ENCODE peak calls at places on chromosome 1, in five cellular contexts. One of them, this sample, is unnamed.

GRCh38 chr1:201632364-201632952 is 93.5 kb downstream of the NAV1 start:
- DNase-seq in activated T-helper 1 cell treated with anti-CD3 and anti-CD28 coated beads, Interleukin-12 subunit alpha, Interleukin-12 subunit beta, Interleukin-2, Interleukin-4 antibody, amounts not matched to agents 30 ng/mL and 10 ng/mL and 1 ng/mL, durations not matched to agents 14 hours and 24 hours and 36 hours: no peak
- DNase-seq in amniotic stem cell: no peak
- DNase-seq in HT-29: no peak
- DNase-seq in GM12865: no peak
- DNase-seq in this sample: no peak

GRCh38 chr1:7967206-7967605 is 5.7 kb downstream of the PARK7 start:
- DNase-seq in activated T-helper 1 cell treated with anti-CD3 and anti-CD28 coated beads, Interleukin-12 subunit alpha, Interleukin-12 subunit beta, Interleukin-2, Interleukin-4 antibody, amounts not matched to agents 30 ng/mL and 10 ng/mL and 1 ng/mL, durations not matched to agents 14 hours and 24 hours and 36 hours: no peak
- DNase-seq in amniotic stem cell: no peak
- DNase-seq in HT-29: no peak
- DNase-seq in GM12865: no peak
- DNase-seq in this sample: no peak

GRCh38 chr1:215860833-215861232 is 293.7 kb downstream of the KCTD3 start:
- DNase-seq in activated T-helper 1 cell treated with anti-CD3 and anti-CD28 coated beads, Interleukin-12 subunit alpha, Interleukin-12 subunit beta, Interleukin-2, Interleukin-4 antibody, amounts not matched to agents 30 ng/mL and 10 ng/mL and 1 ng/mL, durations not matched to agents 14 hours and 24 hours and 36 hours: no peak
- DNase-seq in amniotic stem cell: no peak
- DNase-seq in HT-29: no peak
- DNase-seq in GM12865: no peak
- DNase-seq in this sample: no peak

GRCh38 chr1:37728416-37728815 is 36.1 kb downstream of the CDCA8 start:
- DNase-seq in activated T-helper 1 cell treated with anti-CD3 and anti-CD28 coated beads, Interleukin-12 subunit alpha, Interleukin-12 subunit beta, Interleukin-2, Interleukin-4 antibody, amounts not matched to agents 30 ng/mL and 10 ng/mL and 1 ng/mL, durations not matched to agents 14 hours and 24 hours and 36 hours: no peak
- DNase-seq in amniotic stem cell: no peak
- DNase-seq in HT-29: no peak
- DNase-seq in GM12865: no peak
- DNase-seq in this sample: no peak

GRCh38 chr1:32249831-32250525 is 1.1 kb upstream of the LCK start:
- DNase-seq in activated T-helper 1 cell treated with anti-CD3 and anti-CD28 coated beads, Interleukin-12 subunit alpha, Interleukin-12 subunit beta, Interleukin-2, Interleukin-4 antibody, amounts not matched to agents 30 ng/mL and 10 ng/mL and 1 ng/mL, durations not matched to agents 14 hours and 24 hours and 36 hours: peak
- DNase-seq in amniotic stem cell: no peak
- DNase-seq in HT-29: no peak
- DNase-seq in GM12865: peak
- DNase-seq in this sample: peak

GRCh38 chr1:232974971-232975370 is 24.6 kb downstream of the NTPCR start:
- DNase-seq in activated T-helper 1 cell treated with anti-CD3 and anti-CD28 coated beads, Interleukin-12 subunit alpha, Interleukin-12 subunit beta, Interleukin-2, Interleukin-4 antibody, amounts not matched to agents 30 ng/mL and 10 ng/mL and 1 ng/mL, durations not matched to agents 14 hours and 24 hours and 36 hours: no peak
- DNase-seq in amniotic stem cell: no peak
- DNase-seq in HT-29: no peak
- DNase-seq in GM12865: no peak
- DNase-seq in this sample: no peak

GRCh38 chr1:182624582-182624981 is 20.4 kb upstream of the RGS16 start:
- DNase-seq in activated T-helper 1 cell treated with anti-CD3 and anti-CD28 coated beads, Interleukin-12 subunit alpha, Interleukin-12 subunit beta, Interleukin-2, Interleukin-4 antibody, amounts not matched to agents 30 ng/mL and 10 ng/mL and 1 ng/mL, durations not matched to agents 14 hours and 24 hours and 36 hours: no peak
- DNase-seq in amniotic stem cell: no peak
- DNase-seq in HT-29: no peak
- DNase-seq in GM12865: no peak
- DNase-seq in this sample: no peak

GRCh38 chr1:23657659-23658275 is 33.8 kb upstream of the RPL11 start:
- DNase-seq in activated T-helper 1 cell treated with anti-CD3 and anti-CD28 coated beads, Interleukin-12 subunit alpha, Interleukin-12 subunit beta, Interleukin-2, Interleukin-4 antibody, amounts not matched to agents 30 ng/mL and 10 ng/mL and 1 ng/mL, durations not matched to agents 14 hours and 24 hours and 36 hours: peak
- DNase-seq in amniotic stem cell: no peak
- DNase-seq in HT-29: peak
- DNase-seq in GM12865: peak
- DNase-seq in this sample: peak

GRCh38 chr1:176560681-176561080 is 97.7 kb downstream of the PAPPA2 start:
- DNase-seq in activated T-helper 1 cell treated with anti-CD3 and anti-CD28 coated beads, Interleukin-12 subunit alpha, Interleukin-12 subunit beta, Interleukin-2, Interleukin-4 antibody, amounts not matched to agents 30 ng/mL and 10 ng/mL and 1 ng/mL, durations not matched to agents 14 hours and 24 hours and 36 hours: no peak
- DNase-seq in amniotic stem cell: no peak
- DNase-seq in HT-29: no peak
- DNase-seq in GM12865: no peak
- DNase-seq in this sample: no peak

GRCh38 chr1:25869909-25870606 is 5.5 kb downstream of the PAQR7 start:
- DNase-seq in activated T-helper 1 cell treated with anti-CD3 and anti-CD28 coated beads, Interleukin-12 subunit alpha, Interleukin-12 subunit beta, Interleukin-2, Interleukin-4 antibody, amounts not matched to agents 30 ng/mL and 10 ng/mL and 1 ng/mL, durations not matched to agents 14 hours and 24 hours and 36 hours: no peak
- DNase-seq in amniotic stem cell: no peak
- DNase-seq in HT-29: no peak
- DNase-seq in GM12865: no peak
- DNase-seq in this sample: no peak

GRCh38 chr1:236058141-236058626 is 6.7 kb downstream of the NID1 start:
- DNase-seq in activated T-helper 1 cell treated with anti-CD3 and anti-CD28 coated beads, Interleukin-12 subunit alpha, Interleukin-12 subunit beta, Interleukin-2, Interleukin-4 antibody, amounts not matched to agents 30 ng/mL and 10 ng/mL and 1 ng/mL, durations not matched to agents 14 hours and 24 hours and 36 hours: no peak
- DNase-seq in amniotic stem cell: no peak
- DNase-seq in HT-29: no peak
- DNase-seq in GM12865: peak
- DNase-seq in this sample: peak

GRCh38 chr1:97047412-97047793 is 325.8 kb downstream of the PTBP2 start:
- DNase-seq in activated T-helper 1 cell treated with anti-CD3 and anti-CD28 coated beads, Interleukin-12 subunit alpha, Interleukin-12 subunit beta, Interleukin-2, Interleukin-4 antibody, amounts not matched to agents 30 ng/mL and 10 ng/mL and 1 ng/mL, durations not matched to agents 14 hours and 24 hours and 36 hours: no peak
- DNase-seq in amniotic stem cell: no peak
- DNase-seq in HT-29: no peak
- DNase-seq in GM12865: no peak
- DNase-seq in this sample: no peak

GRCh38 chr1:18764362-18764761 is 95.1 kb downstream of the TAS1R2 start:
- DNase-seq in activated T-helper 1 cell treated with anti-CD3 and anti-CD28 coated beads, Interleukin-12 subunit alpha, Interleukin-12 subunit beta, Interleukin-2, Interleukin-4 antibody, amounts not matched to agents 30 ng/mL and 10 ng/mL and 1 ng/mL, durations not matched to agents 14 hours and 24 hours and 36 hours: no peak
- DNase-seq in amniotic stem cell: no peak
- DNase-seq in HT-29: no peak
- DNase-seq in GM12865: no peak
- DNase-seq in this sample: no peak

GRCh38 chr1:201730611-201731010 is 98.3 kb upstream of the IPO9 start:
- DNase-seq in activated T-helper 1 cell treated with anti-CD3 and anti-CD28 coated beads, Interleukin-12 subunit alpha, Interleukin-12 subunit beta, Interleukin-2, Interleukin-4 antibody, amounts not matched to agents 30 ng/mL and 10 ng/mL and 1 ng/mL, durations not matched to agents 14 hours and 24 hours and 36 hours: no peak
- DNase-seq in amniotic stem cell: no peak
- DNase-seq in HT-29: no peak
- DNase-seq in GM12865: no peak
- DNase-seq in this sample: no peak

GRCh38 chr1:8302181-8302681 is 15.7 kb upstream of the SLC45A1 start:
- DNase-seq in activated T-helper 1 cell treated with anti-CD3 and anti-CD28 coated beads, Interleukin-12 subunit alpha, Interleukin-12 subunit beta, Interleukin-2, Interleukin-4 antibody, amounts not matched to agents 30 ng/mL and 10 ng/mL and 1 ng/mL, durations not matched to agents 14 hours and 24 hours and 36 hours: no peak
- DNase-seq in amniotic stem cell: no peak
- DNase-seq in HT-29: no peak
- DNase-seq in GM12865: no peak
- DNase-seq in this sample: no peak

GRCh38 chr1:33459766-33460543 is 12.5 kb upstream of the ZSCAN20 start:
- DNase-seq in activated T-helper 1 cell treated with anti-CD3 and anti-CD28 coated beads, Interleukin-12 subunit alpha, Interleukin-12 subunit beta, Interleukin-2, Interleukin-4 antibody, amounts not matched to agents 30 ng/mL and 10 ng/mL and 1 ng/mL, durations not matched to agents 14 hours and 24 hours and 36 hours: no peak
- DNase-seq in amniotic stem cell: no peak
- DNase-seq in HT-29: no peak
- DNase-seq in GM12865: no peak
- DNase-seq in this sample: no peak

GRCh38 chr1:192491804-192492554 is 83.6 kb upstream of the RGS1 start:
- DNase-seq in activated T-helper 1 cell treated with anti-CD3 and anti-CD28 coated beads, Interleukin-12 subunit alpha, Interleukin-12 subunit beta, Interleukin-2, Interleukin-4 antibody, amounts not matched to agents 30 ng/mL and 10 ng/mL and 1 ng/mL, durations not matched to agents 14 hours and 24 hours and 36 hours: no peak
- DNase-seq in amniotic stem cell: no peak
- DNase-seq in HT-29: no peak
- DNase-seq in GM12865: no peak
- DNase-seq in this sample: no peak

GRCh38 chr1:193766329-193766728 is 579.9 kb upstream of the B3GALT2 start:
- DNase-seq in activated T-helper 1 cell treated with anti-CD3 and anti-CD28 coated beads, Interleukin-12 subunit alpha, Interleukin-12 subunit beta, Interleukin-2, Interleukin-4 antibody, amounts not matched to agents 30 ng/mL and 10 ng/mL and 1 ng/mL, durations not matched to agents 14 hours and 24 hours and 36 hours: no peak
- DNase-seq in amniotic stem cell: no peak
- DNase-seq in HT-29: no peak
- DNase-seq in GM12865: no peak
- DNase-seq in this sample: no peak

GRCh38 chr1:168609133-168609715 is 32.8 kb downstream of the XCL1 start:
- DNase-seq in activated T-helper 1 cell treated with anti-CD3 and anti-CD28 coated beads, Interleukin-12 subunit alpha, Interleukin-12 subunit beta, Interleukin-2, Interleukin-4 antibody, amounts not matched to agents 30 ng/mL and 10 ng/mL and 1 ng/mL, durations not matched to agents 14 hours and 24 hours and 36 hours: no peak
- DNase-seq in amniotic stem cell: peak
- DNase-seq in HT-29: no peak
- DNase-seq in GM12865: no peak
- DNase-seq in this sample: no peak

GRCh38 chr1:27086026-27086425 is 68.9 kb downstream of the SLC9A1 start:
- DNase-seq in activated T-helper 1 cell treated with anti-CD3 and anti-CD28 coated beads, Interleukin-12 subunit alpha, Interleukin-12 subunit beta, Interleukin-2, Interleukin-4 antibody, amounts not matched to agents 30 ng/mL and 10 ng/mL and 1 ng/mL, durations not matched to agents 14 hours and 24 hours and 36 hours: no peak
- DNase-seq in amniotic stem cell: no peak
- DNase-seq in HT-29: peak
- DNase-seq in GM12865: no peak
- DNase-seq in this sample: no peak

GRCh38 chr1:21815724-21816311 is 3.8 kb downstream of the LDLRAD2 start:
- DNase-seq in activated T-helper 1 cell treated with anti-CD3 and anti-CD28 coated beads, Interleukin-12 subunit alpha, Interleukin-12 subunit beta, Interleukin-2, Interleukin-4 antibody, amounts not matched to agents 30 ng/mL and 10 ng/mL and 1 ng/mL, durations not matched to agents 14 hours and 24 hours and 36 hours: no peak
- DNase-seq in amniotic stem cell: no peak
- DNase-seq in HT-29: no peak
- DNase-seq in GM12865: no peak
- DNase-seq in this sample: peak

GRCh38 chr1:66788231-66788939 is 12.7 kb downstream of the INSL5 start:
- DNase-seq in activated T-helper 1 cell treated with anti-CD3 and anti-CD28 coated beads, Interleukin-12 subunit alpha, Interleukin-12 subunit beta, Interleukin-2, Interleukin-4 antibody, amounts not matched to agents 30 ng/mL and 10 ng/mL and 1 ng/mL, durations not matched to agents 14 hours and 24 hours and 36 hours: peak
- DNase-seq in amniotic stem cell: no peak
- DNase-seq in HT-29: peak
- DNase-seq in GM12865: peak
- DNase-seq in this sample: no peak

GRCh38 chr1:231338270-231339128 is at the start of gene SPRTN:
- DNase-seq in activated T-helper 1 cell treated with anti-CD3 and anti-CD28 coated beads, Interleukin-12 subunit alpha, Interleukin-12 subunit beta, Interleukin-2, Interleukin-4 antibody, amounts not matched to agents 30 ng/mL and 10 ng/mL and 1 ng/mL, durations not matched to agents 14 hours and 24 hours and 36 hours: no peak
- DNase-seq in amniotic stem cell: no peak
- DNase-seq in HT-29: peak
- DNase-seq in GM12865: peak
- DNase-seq in this sample: no peak

GRCh38 chr1:5742801-5743200 is 249.4 kb downstream of the NPHP4 start:
- DNase-seq in activated T-helper 1 cell treated with anti-CD3 and anti-CD28 coated beads, Interleukin-12 subunit alpha, Interleukin-12 subunit beta, Interleukin-2, Interleukin-4 antibody, amounts not matched to agents 30 ng/mL and 10 ng/mL and 1 ng/mL, durations not matched to agents 14 hours and 24 hours and 36 hours: no peak
- DNase-seq in amniotic stem cell: no peak
- DNase-seq in HT-29: no peak
- DNase-seq in GM12865: no peak
- DNase-seq in this sample: no peak

GRCh38 chr1:12615916-12616708 is 1.9 kb downstream of the DHRS3 start:
- DNase-seq in activated T-helper 1 cell treated with anti-CD3 and anti-CD28 coated beads, Interleukin-12 subunit alpha, Interleukin-12 subunit beta, Interleukin-2, Interleukin-4 antibody, amounts not matched to agents 30 ng/mL and 10 ng/mL and 1 ng/mL, durations not matched to agents 14 hours and 24 hours and 36 hours: no peak
- DNase-seq in amniotic stem cell: no peak
- DNase-seq in HT-29: peak
- DNase-seq in GM12865: no peak
- DNase-seq in this sample: no peak

This sample was measured in GM19239.